ENCODE peak calls at places on chromosomes 16 and 17, in four cellular contexts. A, Q, X and K are unnamed samples.

GRCh38 chr17:28317965-28318758 is 838 bp upstream of the TMEM97 start:
- DNase-seq in Q (peak), A (no peak), X (no peak), K (peak)

GRCh38 chr17:15452746-15453145 is 14.7 kb downstream of the CDRT4 start:
- DNase-seq in A (no peak), X (no peak), Q (no peak), K (no peak)

GRCh38 chr16:68146583-68146982 is 61.4 kb downstream of the NFATC3 start:
- DNase-seq in A (peak), Q (no peak), X (no peak), K (peak)

GRCh38 chr17:65558311-65558682 is 3.2 kb downstream of the AXIN2 start:
- DNase-seq in Q (no peak), A (no peak), X (no peak), K (no peak)

GRCh38 chr17:75666959-75667790 is at the start of the genes RECQL5 and SAP30BP:
- DNase-seq in Q (peak), A (peak), X (peak), K (peak)

GRCh38 chr17:77207689-77208216 is 67.0 kb downstream of the SEC14L1 start:
- DNase-seq in A (peak), Q (no peak), X (no peak), K (no peak)

GRCh38 chr16:66523861-66524354 is 26.0 kb downstream of the TK2 start:
- DNase-seq in X (no peak), A (no peak), Q (no peak), K (no peak)

GRCh38 chr16:82156761-82157654 is 13.0 kb downstream of the MPHOSPH6 start:
- DNase-seq in Q (no peak), X (no peak), A (no peak), K (no peak)

GRCh38 chr16:17078950-17079631 is 391.7 kb downstream of the XYLT1 start:
- DNase-seq in X (no peak), Q (no peak), A (no peak), K (peak)

GRCh38 chr17:72592242-72592966 is 471.6 kb downstream of the SOX9 start:
- DNase-seq in X (no peak), Q (peak), A (peak), K (peak)

GRCh38 chr17:64496786-64497564 is at the start of gene POLG2:
- DNase-seq in X (peak), A (peak), Q (peak), K (peak)

GRCh38 chr17:81200695-81201580 is 21.8 kb downstream of the CEP131 start:
- DNase-seq in A (peak), X (no peak), Q (peak), K (peak)

GRCh38 chr17:36601303-36602029 is at the start of gene MRM1:
- DNase-seq in X (peak), Q (peak), A (peak), K (peak)

GRCh38 chr16:70749006-70749678 is 51.8 kb downstream of the VAC14 start:
- DNase-seq in A (no peak), Q (no peak), X (no peak), K (no peak)

GRCh38 chr16:70751593-70751992 is 49.4 kb downstream of the VAC14 start:
- DNase-seq in A (no peak), X (no peak), Q (no peak), K (no peak)

GRCh38 chr16:70747703-70748631 is 53.0 kb downstream of the VAC14 start:
- DNase-seq in X (no peak), Q (no peak), A (no peak), K (no peak)

GRCh38 chr16:70750893-70751467 is 50.0 kb downstream of the VAC14 start:
- DNase-seq in A (no peak), Q (no peak), X (no peak), K (no peak)

DNA sequence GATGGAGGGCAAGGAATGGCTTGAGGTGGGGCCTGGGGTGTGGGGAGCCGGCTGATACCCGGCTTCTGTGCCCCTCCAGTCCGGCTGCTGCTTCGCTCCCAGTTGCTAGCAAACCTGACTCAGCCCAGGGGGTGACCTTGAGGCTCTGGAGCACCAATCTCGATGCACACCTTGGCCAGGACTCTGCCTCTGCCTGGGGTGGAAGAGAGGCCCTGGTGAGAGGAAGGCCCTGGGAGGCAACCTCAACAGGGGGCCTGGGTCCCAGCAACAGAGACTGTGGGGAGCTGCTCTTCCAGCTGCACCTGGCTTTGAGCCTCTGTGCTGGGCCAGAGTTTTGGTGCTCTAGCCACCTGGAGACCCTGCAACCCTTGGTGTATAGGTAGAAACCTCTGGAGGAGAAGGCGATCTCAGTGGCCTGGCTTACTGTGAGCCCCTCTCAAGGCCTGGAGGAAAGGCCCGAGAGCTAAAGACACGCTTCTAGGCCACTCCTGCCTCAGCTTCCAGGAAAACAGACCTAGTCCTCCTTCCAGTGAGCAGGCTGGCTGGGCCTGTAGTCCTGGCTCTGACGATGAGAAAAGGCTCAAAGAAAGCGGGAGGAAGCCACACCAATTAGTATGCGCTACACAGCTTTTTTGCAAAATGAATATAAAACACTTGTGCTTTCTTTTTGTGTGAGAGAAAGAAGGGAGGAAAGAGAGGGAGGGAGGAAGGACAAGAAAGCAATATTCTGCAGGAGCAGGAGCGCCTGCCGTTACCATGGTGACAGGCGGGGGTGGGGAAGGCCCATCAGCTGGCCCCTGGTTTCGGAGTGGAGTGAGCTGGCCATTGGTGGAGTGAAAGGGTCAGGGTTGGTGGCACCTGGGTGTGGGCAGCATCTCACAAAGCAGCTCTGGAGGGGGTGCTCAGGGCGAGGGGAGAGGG is 51.0 kb downstream of the VAC14 start:
- DNase-seq in X (no peak), Q (peak), A (no peak), K (peak)
- TF ChIP-seq ZBTB33 in X (no peak), Q (peak), A (no peak), K (no peak)

DNA sequence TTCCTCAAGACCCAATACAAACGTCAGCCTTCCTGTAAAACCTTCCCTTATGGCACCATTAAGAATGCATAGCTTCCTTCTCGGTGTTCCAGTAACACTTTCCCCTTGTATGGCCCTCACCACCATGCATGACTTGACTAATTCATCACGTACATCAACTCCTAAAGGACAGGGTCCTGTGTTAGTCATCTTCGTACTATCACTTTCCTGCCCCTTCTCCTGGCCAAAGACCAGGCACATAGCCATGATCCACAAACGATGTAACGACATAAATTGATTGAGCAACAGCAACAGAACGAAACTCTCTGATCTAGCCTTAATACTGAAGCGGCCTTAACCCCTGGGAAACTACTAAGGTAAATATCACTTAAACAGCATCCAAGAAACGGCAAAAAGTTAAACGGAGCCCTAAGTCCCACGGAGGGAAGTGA is 600 bp downstream of the PSMD12 start:
- DNase-seq in X (no peak), Q (no peak), A (peak), K (peak)
- TF ChIP-seq TAF1 in X (no peak), Q (no peak), A (no peak), K (no peak)

DNA sequence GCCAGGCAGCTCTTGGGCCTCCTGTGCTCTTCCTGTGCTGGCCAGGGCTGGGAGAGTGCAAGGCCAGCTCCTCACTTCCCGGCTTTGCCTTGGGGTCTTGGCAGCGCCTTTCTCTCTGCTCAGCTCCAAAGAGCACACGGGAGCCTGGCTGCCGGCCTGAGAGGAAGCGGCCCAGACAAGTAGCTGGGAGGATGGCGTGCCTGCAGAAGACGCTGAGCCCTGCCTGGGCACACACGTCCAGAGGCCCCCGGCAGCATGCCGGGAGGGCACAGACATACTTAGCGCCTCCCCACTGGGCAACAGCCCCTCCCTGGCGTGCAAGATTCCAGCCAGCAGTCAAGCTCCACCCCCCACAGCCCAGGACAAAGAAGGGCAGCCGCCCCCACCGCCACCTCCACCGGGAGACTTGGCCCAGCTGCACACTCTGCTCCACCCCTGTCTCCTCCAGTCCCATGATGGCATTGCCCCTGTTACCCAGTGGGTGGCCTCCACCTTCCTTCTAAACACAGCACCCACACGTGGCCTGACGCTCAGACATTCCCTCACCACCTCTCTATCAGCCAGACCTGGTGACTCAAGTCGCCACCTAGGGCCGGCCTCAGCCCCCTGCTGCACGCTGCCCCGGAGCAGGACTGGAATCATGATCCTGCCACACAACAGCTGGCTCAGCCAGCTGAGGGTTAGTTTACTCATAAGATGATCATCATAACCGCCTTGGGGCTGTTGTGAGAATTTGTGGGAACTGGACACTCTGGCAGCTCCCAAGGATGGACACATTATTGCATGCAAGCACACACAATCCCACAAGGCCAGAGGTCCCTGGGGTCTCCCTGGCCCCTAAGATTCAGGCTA is 12.4 kb downstream of the SGCA start:
- DNase-seq in Q (peak), A (peak), X (no peak), K (peak)
- TF ChIP-seq RAD21 in Q (peak), A (peak), X (peak), K (peak)

DNA sequence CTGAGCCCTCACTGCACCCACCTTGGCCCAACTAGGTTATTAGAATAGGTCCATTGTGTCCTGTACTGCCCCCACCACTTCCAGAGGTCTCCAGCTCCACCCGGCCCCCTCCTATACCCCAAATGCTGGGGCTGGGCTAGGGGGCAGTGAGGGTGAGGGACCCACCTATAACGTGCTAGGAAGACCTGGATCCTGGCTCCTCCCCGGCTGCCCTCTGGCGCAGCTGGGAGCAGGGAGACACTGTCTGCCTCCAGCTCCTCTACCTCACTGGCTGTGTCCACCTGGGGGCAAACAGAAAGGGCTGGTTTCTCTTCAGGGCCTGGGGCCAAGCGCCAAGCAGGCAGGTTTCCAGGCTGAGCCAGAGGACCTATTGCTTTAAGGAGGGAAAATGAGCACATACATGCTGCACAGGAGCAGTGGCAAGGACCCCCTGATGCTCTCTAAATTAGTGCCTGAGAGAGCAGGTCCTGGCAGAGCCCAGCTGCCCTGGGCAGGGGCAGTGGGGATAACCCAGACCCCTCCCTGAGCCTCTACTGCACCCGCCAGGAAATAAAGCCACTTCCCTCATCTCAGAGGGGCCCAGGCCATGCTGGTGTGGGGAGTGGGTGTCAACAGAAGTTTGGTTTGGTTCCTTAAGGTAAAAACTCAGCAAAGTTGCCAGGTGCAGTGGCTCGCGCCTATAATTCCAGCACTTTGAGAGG is 12.2 kb downstream of the TSPOAP1 start:
- DNase-seq in X (no peak), Q (no peak), A (no peak), K (peak)
- TF ChIP-seq ZBTB33 in X (no peak), Q (no peak), A (no peak), K (no peak)

DNA sequence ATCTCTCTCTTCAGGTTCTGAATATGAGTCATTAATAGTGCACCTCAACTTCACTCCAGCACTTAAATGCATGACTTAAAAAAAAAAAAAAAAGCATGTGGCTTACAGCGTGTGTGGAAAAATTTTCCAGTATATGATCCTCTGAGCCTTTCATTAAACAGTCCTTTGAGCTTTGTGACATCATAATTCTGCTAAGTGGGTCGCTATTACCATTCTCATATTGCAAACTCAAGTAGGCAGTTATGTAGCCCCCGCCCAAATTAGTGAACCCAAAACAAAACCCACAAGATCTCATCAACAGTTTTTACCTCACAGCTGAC is 672 bp downstream of the CMTR2 start:
- DNase-seq in X (no peak), Q (no peak), A (no peak), K (no peak)
- TF ChIP-seq TAF1 in X (no peak), Q (no peak), A (no peak), K (no peak)

GRCh38 chr17:82736511-82737185 is 1.2 kb downstream of the FN3K start:
- DNase-seq in A (no peak), Q (no peak), X (no peak), K (no peak)

GRCh38 chr17:82734987-82735866 is at the start of gene FN3K:
- DNase-seq in X (no peak), Q (peak), A (peak), K (peak)

GRCh38 chr17:82743344-82744219 is 8.2 kb downstream of the FN3K start:
- DNase-seq in X (no peak), A (no peak), Q (no peak), K (no peak)

GRCh38 chr17:82740906-82741759 is 5.7 kb downstream of the FN3K start:
- DNase-seq in X (no peak), A (peak), Q (no peak), K (no peak)

GRCh38 chr17:82737981-82738877 is 2.8 kb downstream of the FN3K start:
- DNase-seq in X (no peak), Q (peak), A (peak), K (no peak)
- TF ChIP-seq RAD21 in X (no peak), Q (no peak), A (peak), K (no peak)

DNA sequence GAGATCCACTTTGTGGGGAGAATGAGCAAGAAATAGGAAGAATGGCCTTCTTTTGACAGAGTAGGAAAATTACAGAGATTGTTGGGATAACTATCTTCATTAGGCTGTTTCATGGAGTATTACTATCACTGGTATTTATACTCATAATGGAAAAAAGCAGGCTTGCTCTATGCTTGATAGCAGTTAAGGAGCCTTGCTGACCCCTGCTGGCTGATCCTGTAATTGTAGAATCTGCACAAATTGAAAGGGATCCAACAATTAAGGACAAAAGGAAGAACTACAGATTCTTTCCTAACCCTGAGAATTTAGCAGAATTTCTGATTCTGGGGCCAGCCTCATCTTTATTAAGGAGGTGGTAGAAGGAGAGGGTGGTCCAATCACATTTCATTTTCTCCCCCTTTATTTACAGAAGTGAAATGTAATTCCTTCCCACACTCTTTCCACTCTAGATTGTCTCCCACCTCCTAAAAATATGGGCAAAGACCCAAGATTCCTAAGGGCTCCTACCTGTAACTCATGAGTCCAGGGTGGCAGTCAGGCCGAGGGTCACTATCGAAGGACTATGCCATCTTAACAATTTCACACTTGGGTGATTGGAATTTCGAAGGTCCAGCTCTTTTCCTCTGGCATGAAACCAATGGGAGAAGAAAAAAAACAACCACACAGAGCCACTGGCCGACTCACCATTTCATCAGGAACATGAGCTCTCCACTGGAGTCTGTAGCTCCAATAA is 26.3 kb downstream of the NFE2L1 start:
- DNase-seq in A (peak), X (no peak), Q (peak), K (peak)
- TF ChIP-seq ZBTB33 in A (no peak), X (no peak), Q (no peak), K (no peak)